ENCODE peak calls at places on chromosomes 5 and 9, in six cellular contexts. One of them, this sample, is unnamed.
A peak's percentile ranks its signal among the peaks of the same experiment; 100 is the strongest.

GRCh38 chr5:53023969-53024368 is 34.8 kb downstream of the ITGA2 start:
- DNase-seq in HFF-Myc: no peak
- DNase-seq in heart left ventricle: no peak
- DNase-seq in NB4: peak; percentile 14
- DNase-seq in GM23248: peak; percentile 95
- DNase-seq in spleen: no peak
- DNase-seq in this sample: peak; percentile 86

GRCh38 chr5:16570121-16570815 is 46.5 kb downstream of the RETREG1 start:
- DNase-seq in HFF-Myc: no peak
- DNase-seq in heart left ventricle: no peak
- DNase-seq in NB4: no peak
- DNase-seq in GM23248: peak; percentile 76
- DNase-seq in spleen: no peak
- DNase-seq in this sample: peak; percentile 44

GRCh38 chr5:178209334-178210072 is 5.2 kb downstream of the HNRNPAB start:
- DNase-seq in HFF-Myc: no peak
- DNase-seq in heart left ventricle: no peak
- DNase-seq in NB4: no peak
- DNase-seq in GM23248: no peak
- DNase-seq in spleen: peak; percentile 44
- DNase-seq in this sample: no peak

GRCh38 chr9:7976167-7976755 is 176.7 kb upstream of the DMAC1 start:
- DNase-seq in HFF-Myc: no peak
- DNase-seq in heart left ventricle: no peak
- DNase-seq in NB4: peak; percentile 99
- DNase-seq in GM23248: no peak
- DNase-seq in spleen: no peak
- DNase-seq in this sample: no peak

GRCh38 chr5:2177244-2177643 is 294.5 kb upstream of the IRX4 start:
- DNase-seq in HFF-Myc: no peak
- DNase-seq in heart left ventricle: no peak
- DNase-seq in NB4: no peak
- DNase-seq in GM23248: no peak
- DNase-seq in spleen: peak; percentile 51
- DNase-seq in this sample: no peak

GRCh38 chr9:96031962-96032534 is 156.6 kb downstream of the ERCC6L2 start:
- DNase-seq in HFF-Myc: no peak
- DNase-seq in heart left ventricle: no peak
- DNase-seq in NB4: no peak
- DNase-seq in GM23248: no peak
- DNase-seq in spleen: no peak
- DNase-seq in this sample: no peak

GRCh38 chr5:145859897-145860296 is 12.9 kb downstream of the GRXCR2 start:
- DNase-seq in HFF-Myc: no peak
- DNase-seq in heart left ventricle: no peak
- DNase-seq in NB4: no peak
- DNase-seq in GM23248: no peak
- DNase-seq in spleen: no peak
- DNase-seq in this sample: no peak

GRCh38 chr9:95880011-95880690 is 4.7 kb downstream of the ERCC6L2 start:
- DNase-seq in HFF-Myc: no peak
- DNase-seq in heart left ventricle: no peak
- DNase-seq in NB4: no peak
- DNase-seq in GM23248: peak; percentile 41
- DNase-seq in spleen: no peak
- DNase-seq in this sample: peak; percentile 74

GRCh38 chr5:163696270-163696887 is 191.0 kb downstream of the MAT2B start:
- DNase-seq in HFF-Myc: peak; percentile 60
- DNase-seq in heart left ventricle: no peak
- DNase-seq in NB4: peak; percentile 74
- DNase-seq in GM23248: peak; percentile 82
- DNase-seq in spleen: no peak
- DNase-seq in this sample: peak; percentile 91

GRCh38 chr9:125768803-125769202 is 21.6 kb downstream of the PBX3 start:
- DNase-seq in HFF-Myc: no peak
- DNase-seq in heart left ventricle: no peak
- DNase-seq in NB4: no peak
- DNase-seq in GM23248: no peak
- DNase-seq in spleen: no peak
- DNase-seq in this sample: no peak

GRCh38 chr9:92300935-92301334 is 7.4 kb upstream of the IARS1 start:
- DNase-seq in HFF-Myc: no peak
- DNase-seq in heart left ventricle: no peak
- DNase-seq in NB4: no peak
- DNase-seq in GM23248: no peak
- DNase-seq in spleen: no peak
- DNase-seq in this sample: no peak

GRCh38 chr5:1317921-1318565 is 23.2 kb upstream of the TERT start:
- DNase-seq in HFF-Myc: no peak
- DNase-seq in heart left ventricle: no peak
- DNase-seq in NB4: no peak
- DNase-seq in GM23248: no peak
- DNase-seq in spleen: peak; percentile 60
- DNase-seq in this sample: no peak

GRCh38 chr5:41527201-41527779 is 16.9 kb upstream of the PLCXD3 start:
- DNase-seq in HFF-Myc: peak; percentile 29
- DNase-seq in heart left ventricle: peak; percentile 71
- DNase-seq in NB4: no peak
- DNase-seq in GM23248: peak; percentile 98
- DNase-seq in spleen: no peak
- DNase-seq in this sample: peak; percentile 100

GRCh38 chr5:102341918-102342317 is 45.8 kb upstream of the SLCO4C1 start:
- DNase-seq in HFF-Myc: no peak
- DNase-seq in heart left ventricle: no peak
- DNase-seq in NB4: no peak
- DNase-seq in GM23248: no peak
- DNase-seq in spleen: no peak
- DNase-seq in this sample: no peak

GRCh38 chr5:153860482-153860881 is 178.2 kb downstream of the FAM114A2 start:
- DNase-seq in HFF-Myc: no peak
- DNase-seq in heart left ventricle: no peak
- DNase-seq in NB4: no peak
- DNase-seq in GM23248: no peak
- DNase-seq in spleen: no peak
- DNase-seq in this sample: no peak

GRCh38 chr5:77066823-77067442 is 20.2 kb downstream of the ZBED3 start:
- DNase-seq in HFF-Myc: no peak
- DNase-seq in heart left ventricle: no peak
- DNase-seq in NB4: peak; percentile 39
- DNase-seq in GM23248: peak; percentile 84
- DNase-seq in spleen: no peak
- DNase-seq in this sample: peak; percentile 73

GRCh38 chr9:136551401-136552116 is 5.7 kb upstream of the NOTCH1 start:
- DNase-seq in HFF-Myc: peak; percentile 69
- DNase-seq in heart left ventricle: peak; percentile 82
- DNase-seq in NB4: peak; percentile 36
- DNase-seq in GM23248: peak; percentile 89
- DNase-seq in spleen: no peak
- DNase-seq in this sample: peak; percentile 69

GRCh38 chr9:123063896-123064295 is 30.4 kb downstream of the GPR21 start:
- DNase-seq in HFF-Myc: no peak
- DNase-seq in heart left ventricle: no peak
- DNase-seq in NB4: no peak
- DNase-seq in GM23248: no peak
- DNase-seq in spleen: no peak
- DNase-seq in this sample: no peak

GRCh38 chr5:169988947-169989346 is 8.7 kb upstream of the INSYN2B start:
- DNase-seq in HFF-Myc: no peak
- DNase-seq in heart left ventricle: no peak
- DNase-seq in NB4: no peak
- DNase-seq in GM23248: no peak
- DNase-seq in spleen: no peak
- DNase-seq in this sample: peak; percentile 66

GRCh38 chr5:169695919-169696490 is 58.9 kb downstream of the DOCK2 start:
- DNase-seq in HFF-Myc: peak; percentile 99
- DNase-seq in heart left ventricle: no peak
- DNase-seq in NB4: no peak
- DNase-seq in GM23248: peak; percentile 99
- DNase-seq in spleen: no peak
- DNase-seq in this sample: peak; percentile 93

GRCh38 chr5:168624850-168625357 is 45.7 kb upstream of the PANK3 start:
- DNase-seq in HFF-Myc: no peak
- DNase-seq in heart left ventricle: no peak
- DNase-seq in NB4: peak; percentile 43
- DNase-seq in GM23248: no peak
- DNase-seq in spleen: no peak
- DNase-seq in this sample: peak; percentile 19

GRCh38 chr9:129352157-129352870 is 174.3 kb upstream of the IER5L start:
- DNase-seq in HFF-Myc: no peak
- DNase-seq in heart left ventricle: no peak
- DNase-seq in NB4: no peak
- DNase-seq in GM23248: no peak
- DNase-seq in spleen: no peak
- DNase-seq in this sample: no peak

GRCh38 chr9:27487927-27488326 is 36.2 kb upstream of the IFNK start:
- DNase-seq in HFF-Myc: no peak
- DNase-seq in heart left ventricle: no peak
- DNase-seq in NB4: no peak
- DNase-seq in GM23248: no peak
- DNase-seq in spleen: no peak
- DNase-seq in this sample: no peak

GRCh38 chr9:130518198-130518597 is 61.2 kb upstream of the FUBP3 start:
- DNase-seq in HFF-Myc: no peak
- DNase-seq in heart left ventricle: no peak
- DNase-seq in NB4: no peak
- DNase-seq in GM23248: no peak
- DNase-seq in spleen: no peak
- DNase-seq in this sample: no peak

GRCh38 chr5:117249086-117249815 is 674.6 kb upstream of the SEMA6A start:
- DNase-seq in HFF-Myc: no peak
- DNase-seq in heart left ventricle: no peak
- DNase-seq in NB4: no peak
- DNase-seq in GM23248: no peak
- DNase-seq in spleen: no peak
- DNase-seq in this sample: no peak

GRCh38 chr5:53116597-53116996 is 7.0 kb upstream of the MOCS2 start:
- DNase-seq in HFF-Myc: no peak
- DNase-seq in heart left ventricle: no peak
- DNase-seq in NB4: no peak
- DNase-seq in GM23248: no peak
- DNase-seq in spleen: no peak
- DNase-seq in this sample: no peak

GRCh38 chr5:154995679-154996078 is 17.9 kb upstream of the KIF4B start:
- DNase-seq in HFF-Myc: no peak
- DNase-seq in heart left ventricle: no peak
- DNase-seq in NB4: peak; percentile 17
- DNase-seq in GM23248: no peak
- DNase-seq in spleen: no peak
- DNase-seq in this sample: no peak

DNA sequence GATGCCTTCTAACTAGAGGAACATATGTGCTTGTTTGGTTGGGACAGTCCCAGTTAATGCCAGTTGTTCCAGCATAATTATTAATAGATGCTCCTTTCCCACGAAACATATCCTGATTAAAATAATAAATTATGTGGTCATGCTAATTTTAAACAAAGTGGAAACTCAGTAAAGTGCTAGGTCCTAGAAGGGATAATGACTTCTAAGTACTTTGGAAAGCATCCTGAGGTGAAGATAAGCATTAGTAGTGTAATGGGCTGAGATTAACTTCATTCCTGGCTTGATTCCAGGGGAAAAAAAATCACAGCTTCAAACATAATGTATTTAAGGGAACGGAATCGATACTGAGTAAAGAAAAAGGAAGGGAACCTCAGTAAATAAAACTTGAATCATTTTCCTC is 213.7 kb upstream of the SNX2 start:
- DNase-seq in HFF-Myc: no peak
- DNase-seq in heart left ventricle: no peak
- DNase-seq in NB4: no peak
- DNase-seq in GM23248: no peak
- DNase-seq in spleen: no peak
- DNase-seq in this sample: no peak
- H3K4me3 ChIP-seq in HFF-Myc: no peak overlapping the region
- H3K4me3 ChIP-seq in heart left ventricle: no peak overlapping the region
- H3K4me3 ChIP-seq in NB4: no peak overlapping the region
- H3K4me3 ChIP-seq in GM23248: no peak overlapping the region
- H3K4me3 ChIP-seq in spleen: no peak overlapping the region
- H3K4me3 ChIP-seq in this sample: no peak overlapping the region

GRCh38 chr9:94553029-94553938 is 1.6 kb upstream of the PCAT7 start:
- DNase-seq in HFF-Myc: no peak
- DNase-seq in heart left ventricle: no peak
- DNase-seq in NB4: peak; percentile 34
- DNase-seq in GM23248: no peak
- DNase-seq in spleen: no peak
- DNase-seq in this sample: no peak
- H3K4me3 ChIP-seq in HFF-Myc: no peak overlapping the region
- H3K4me3 ChIP-seq in heart left ventricle: no peak overlapping the region
- H3K4me3 ChIP-seq in NB4: no peak overlapping the region
- H3K4me3 ChIP-seq in GM23248: no peak overlapping the region
- H3K4me3 ChIP-seq in spleen: no peak overlapping the region
- H3K4me3 ChIP-seq in this sample: no peak overlapping the region

DNA sequence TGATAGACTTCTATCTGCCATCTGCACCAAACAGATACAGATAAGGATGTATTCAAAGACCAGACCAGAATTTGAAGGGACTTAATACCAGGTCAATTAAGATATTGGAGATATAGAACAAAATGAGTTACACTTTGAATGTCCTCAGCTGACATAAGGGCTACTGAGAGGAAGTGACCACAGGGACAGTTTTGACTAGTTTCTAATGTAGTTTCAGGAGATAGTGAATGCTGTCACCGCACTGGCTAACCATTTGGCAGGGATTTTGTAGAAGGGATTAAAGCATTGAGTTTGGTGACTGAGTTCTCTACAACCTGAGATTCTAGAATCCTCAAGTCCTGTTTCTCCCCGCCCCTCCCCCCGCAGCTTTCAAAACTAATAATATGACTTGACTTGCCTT is 22.7 kb downstream of the CCNH start:
- DNase-seq in HFF-Myc: no peak
- DNase-seq in heart left ventricle: no peak
- DNase-seq in NB4: no peak
- DNase-seq in GM23248: no peak
- DNase-seq in spleen: no peak
- DNase-seq in this sample: no peak
- H3K4me3 ChIP-seq in HFF-Myc: no peak overlapping the region
- H3K4me3 ChIP-seq in heart left ventricle: no peak overlapping the region
- H3K4me3 ChIP-seq in NB4: no peak overlapping the region
- H3K4me3 ChIP-seq in GM23248: no peak overlapping the region
- H3K4me3 ChIP-seq in spleen: no peak overlapping the region
- H3K4me3 ChIP-seq in this sample: no peak overlapping the region

GRCh38 chr5:96880402-96881164 is 4.3 kb downstream of the ERAP2 start:
- DNase-seq in HFF-Myc: peak; percentile 36
- DNase-seq in heart left ventricle: no peak
- DNase-seq in NB4: peak; percentile 27
- DNase-seq in GM23248: peak; percentile 86
- DNase-seq in spleen: no peak
- DNase-seq in this sample: peak; percentile 79

GRCh38 chr5:96883871-96884270 is 7.6 kb downstream of the ERAP2 start:
- DNase-seq in HFF-Myc: no peak
- DNase-seq in heart left ventricle: no peak
- DNase-seq in NB4: no peak
- DNase-seq in GM23248: no peak
- DNase-seq in spleen: no peak
- DNase-seq in this sample: no peak

GRCh38 chr5:96885518-96886338 is 9.4 kb downstream of the ERAP2 start:
- DNase-seq in HFF-Myc: no peak
- DNase-seq in heart left ventricle: no peak
- DNase-seq in NB4: peak; percentile 73
- DNase-seq in GM23248: no peak
- DNase-seq in spleen: no peak
- DNase-seq in this sample: no peak

GRCh38 chr5:96884995-96885394 is 8.7 kb downstream of the ERAP2 start:
- DNase-seq in HFF-Myc: no peak
- DNase-seq in heart left ventricle: no peak
- DNase-seq in NB4: no peak
- DNase-seq in GM23248: no peak
- DNase-seq in spleen: no peak
- DNase-seq in this sample: no peak

GRCh38 chr5:96881511-96882115 is 5.3 kb downstream of the ERAP2 start:
- DNase-seq in HFF-Myc: no peak
- DNase-seq in heart left ventricle: no peak
- DNase-seq in NB4: peak; percentile 25
- DNase-seq in GM23248: peak; percentile 66
- DNase-seq in spleen: no peak
- DNase-seq in this sample: peak; percentile 89
- H3K4me3 ChIP-seq in HFF-Myc: no peak overlapping the region
- H3K4me3 ChIP-seq in heart left ventricle: no peak overlapping the region
- H3K4me3 ChIP-seq in NB4: no peak overlapping the region
- H3K4me3 ChIP-seq in GM23248: no peak overlapping the region
- H3K4me3 ChIP-seq in spleen: peak overlapping the region; percentile 61
- H3K4me3 ChIP-seq in this sample: no peak overlapping the region

This sample was measured in fibroblast of pulmonary artery.